ENCODE peak calls at places on chromosome 5, in ten cellular contexts. Q is left ventricle myocardium inferior, A is ovary, T is choroid plexus epithelial cell, G is Peyer's patch, S is tibial artery, J is A673, V is AG04450, Z is WERI-Rb-1, W is K562. O is an unnamed sample.
A peak's percentile ranks its signal among the peaks of the same experiment; 100 is the strongest.

GRCh38 chr5:1722877-1723276 is 76.8 kb downstream of the MRPL36 start:
- DNase-seq in Q (no peak), A (no peak), T (no peak), G (no peak), S (no peak), J (no peak), V (no peak), Z (no peak), W (no peak), O (no peak)

GRCh38 chr5:14265574-14265973 is 122.4 kb downstream of the TRIO start:
- DNase-seq in Q (no peak), A (no peak), T (peak; percentile 88), G (no peak), S (no peak), J (no peak), V (peak; percentile 78), Z (no peak), W (no peak), O (no peak)

GRCh38 chr5:104179057-104179456 is 616.5 kb upstream of the NUDT12 start:
- DNase-seq in Q (no peak), A (no peak), T (peak; percentile 80), G (no peak), S (no peak), J (peak; percentile 66), V (no peak), Z (peak; percentile 65), W (peak; percentile 74), O (no peak)

GRCh38 chr5:135364416-135365262 is 34.4 kb downstream of the MACROH2A1 start:
- DNase-seq in Q (no peak), A (no peak), T (no peak), G (no peak), S (no peak), J (no peak), V (peak; percentile 44), Z (no peak), W (no peak), O (no peak)

GRCh38 chr5:138032028-138032571 is 779 bp downstream of the FAM13B start:
- DNase-seq in Q (peak; percentile 70), A (peak; percentile 77), T (peak; percentile 45), G (peak; percentile 83), S (peak; percentile 71), J (peak; percentile 41), V (no peak), Z (no peak), W (no peak), O (peak; percentile 36)

GRCh38 chr5:149134778-149135169 is 6.5 kb upstream of the ABLIM3 start:
- DNase-seq in Q (no peak), A (no peak), T (no peak), G (no peak), S (no peak), J (no peak), V (no peak), Z (no peak), W (no peak), O (no peak)

GRCh38 chr5:173855995-173856656 is 32.0 kb upstream of the CPEB4 start:
- DNase-seq in Q (no peak), A (no peak), T (no peak), G (no peak), S (no peak), J (no peak), V (no peak), Z (no peak), W (no peak), O (no peak)

GRCh38 chr5:5591567-5591966 is 169.1 kb downstream of the ICE1 start:
- DNase-seq in Q (no peak), A (no peak), T (no peak), G (no peak), S (no peak), J (no peak), V (no peak), Z (no peak), W (no peak), O (no peak)

GRCh38 chr5:15991586-15991985 is 188.0 kb downstream of the MARCHF11 start:
- DNase-seq in Q (no peak), A (no peak), T (no peak), G (no peak), S (no peak), J (no peak), V (no peak), Z (no peak), W (no peak), O (no peak)

GRCh38 chr5:159040181-159040580 is 59.5 kb downstream of the EBF1 start:
- DNase-seq in Q (no peak), A (no peak), T (no peak), G (no peak), S (no peak), J (no peak), V (no peak), Z (no peak), W (no peak), O (no peak)

GRCh38 chr5:179869101-179869500 is 10.5 kb upstream of the MRNIP start:
- DNase-seq in Q (no peak), A (no peak), T (no peak), G (no peak), S (no peak), J (no peak), V (no peak), Z (no peak), W (no peak), O (no peak)

GRCh38 chr5:37696190-37697021 is 143.4 kb downstream of the GDNF start:
- DNase-seq in Q (no peak), A (no peak), T (peak; percentile 48), G (no peak), S (no peak), J (no peak), V (no peak), Z (no peak), W (no peak), O (no peak)

GRCh38 chr5:77222722-77223121 is 12.2 kb downstream of the PDE8B start:
- DNase-seq in Q (no peak), A (no peak), T (no peak), G (no peak), S (no peak), J (no peak), V (no peak), Z (peak; percentile 24), W (no peak), O (no peak)

GRCh38 chr5:77214151-77214550 is 3.7 kb downstream of the PDE8B start:
- DNase-seq in Q (no peak), A (no peak), T (no peak), G (no peak), S (no peak), J (no peak), V (no peak), Z (no peak), W (no peak), O (no peak)

GRCh38 chr5:77223653-77224052 is 13.2 kb downstream of the PDE8B start:
- DNase-seq in Q (no peak), A (no peak), T (no peak), G (no peak), S (no peak), J (no peak), V (no peak), Z (no peak), W (no peak), O (no peak)

GRCh38 chr5:77213601-77214000 is 3.1 kb downstream of the PDE8B start:
- DNase-seq in Q (no peak), A (no peak), T (no peak), G (no peak), S (no peak), J (peak; percentile 32), V (no peak), Z (no peak), W (no peak), O (no peak)

GRCh38 chr5:77218263-77218662 is 7.8 kb downstream of the PDE8B start:
- DNase-seq in Q (no peak), A (no peak), T (peak; percentile 35), G (no peak), S (no peak), J (no peak), V (no peak), Z (no peak), W (no peak), O (no peak)
- TF ChIP-seq CTCF in Q (no peak), A (no peak), T (peak; percentile 55), G (peak; percentile 15), S (no peak), J (peak; percentile 29), V (peak; percentile 32), Z (peak; percentile 38), W (no peak), O (peak; percentile 8)

GRCh38 chr5:79295096-79295495 is 59.2 kb downstream of the JMY start:
- DNase-seq in Q (no peak), A (no peak), T (no peak), G (no peak), S (no peak), J (no peak), V (no peak), Z (no peak), W (no peak), O (no peak)
- H3K4me3 ChIP-seq in Q (no peak overlapping the region), A (no peak overlapping the region), T (no peak overlapping the region), G (no peak overlapping the region), S (no peak overlapping the region), J (no peak overlapping the region), V (no peak overlapping the region), Z (no peak overlapping the region), W (no peak overlapping the region), O (no peak overlapping the region)

DNA sequence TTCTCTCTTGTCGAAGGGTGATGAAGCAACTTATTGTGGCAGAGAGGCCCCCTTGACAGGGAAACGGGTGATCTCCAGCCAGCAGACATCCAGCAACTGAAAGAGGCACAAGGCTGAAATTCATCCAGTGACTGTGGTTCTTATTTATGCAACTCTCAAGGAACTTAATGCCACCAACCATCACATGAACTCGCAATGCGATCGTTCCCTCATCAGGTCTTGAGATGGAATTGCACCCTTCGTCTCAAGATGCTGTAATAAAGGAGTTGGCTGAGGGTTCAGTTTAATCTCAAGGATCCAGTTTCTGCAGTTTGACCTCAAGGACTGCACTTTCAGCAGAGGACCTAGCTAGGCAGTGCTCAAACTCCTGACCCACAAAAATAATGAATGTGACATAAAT is 957.6 kb upstream of the CTNND2 start:
- DNase-seq in Q (no peak), A (no peak), T (no peak), G (no peak), S (no peak), J (no peak), V (no peak), Z (no peak), W (no peak), O (no peak)
- TF ChIP-seq CTCF in Q (no peak), A (no peak), T (no peak), G (no peak), S (no peak), J (no peak), V (no peak), Z (no peak), W (no peak), O (no peak)

DNA sequence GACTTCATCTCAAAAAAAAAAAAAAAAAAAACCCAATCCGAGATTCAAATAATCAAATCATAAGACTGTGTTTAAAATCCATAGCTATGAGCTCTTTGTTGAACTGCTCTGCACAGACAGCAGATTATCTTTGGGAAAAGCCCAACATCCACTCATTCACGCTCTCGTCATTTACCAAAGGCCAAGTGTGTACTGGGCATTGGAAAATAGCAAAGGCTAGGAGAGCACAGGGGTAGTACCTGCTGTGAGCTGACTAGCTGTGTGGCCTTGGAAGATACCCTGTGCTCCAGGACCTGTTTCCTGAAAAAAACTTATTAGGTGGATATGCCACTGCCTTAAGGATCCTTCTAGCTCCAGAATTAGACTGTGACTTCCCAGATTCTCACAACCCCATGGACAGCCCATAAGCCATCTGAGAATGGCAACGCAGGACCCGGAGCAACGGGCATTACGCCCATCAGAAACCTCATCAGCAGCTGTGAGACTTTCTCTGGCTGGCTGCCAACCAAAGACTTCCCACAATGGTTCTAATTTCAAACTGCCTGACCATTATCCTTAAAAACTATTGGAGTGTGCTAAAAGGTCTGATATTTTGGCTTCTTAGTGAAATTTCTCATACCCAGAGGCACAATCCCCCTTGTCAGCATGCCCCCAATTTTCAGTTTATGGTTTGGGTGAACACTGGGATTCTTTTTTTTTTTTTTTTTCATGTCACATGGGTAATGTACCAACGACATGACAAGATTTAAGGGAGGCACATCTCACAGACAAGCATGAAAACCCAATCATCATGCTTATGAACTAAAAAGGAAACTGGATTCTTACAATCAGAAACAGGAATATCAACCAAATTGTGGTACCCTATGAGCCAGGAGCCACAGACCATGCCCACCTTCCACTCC is 16.8 kb downstream of the SERINC5 start:
- DNase-seq in Q (peak; percentile 72), A (peak; percentile 51), T (peak; percentile 68), G (peak; percentile 51), S (peak; percentile 65), J (peak; percentile 71), V (no peak), Z (no peak), W (no peak), O (no peak)
- H3K4me3 ChIP-seq in Q (peak overlapping the region; percentile 13), A (no peak overlapping the region), T (no peak overlapping the region), G (no peak overlapping the region), S (no peak overlapping the region), J (no peak overlapping the region), V (no peak overlapping the region), Z (no peak overlapping the region), W (no peak overlapping the region), O (no peak overlapping the region)

O was measured in esophagus squamous epithelium.